ENCODE peak calls at places on chromosomes 7 and 10, in ten cellular contexts. One of them, this sample, is unnamed.
A peak's percentile ranks its signal among the peaks of the same experiment; 100 is the strongest.

GRCh38 chr7:66348959-66349358 is 143.8 kb downstream of the TPST1 start:
- DNase-seq in endodermal cell: no peak
- DNase-seq in lower lobe of right lung: no peak
- DNase-seq in MM.1S: no peak
- DNase-seq in lung: no peak
- DNase-seq in GM23338: no peak
- DNase-seq in astrocyte: no peak
- DNase-seq in tibial nerve: no peak
- DNase-seq in BJ: no peak
- DNase-seq in prostate gland: no peak
- DNase-seq in this sample: no peak

GRCh38 chr10:132188331-132188730 is 1.6 kb downstream of the DPYSL4 start:
- DNase-seq in endodermal cell: no peak
- DNase-seq in lower lobe of right lung: no peak
- DNase-seq in MM.1S: no peak
- DNase-seq in lung: no peak
- DNase-seq in GM23338: peak; percentile 18
- DNase-seq in astrocyte: no peak
- DNase-seq in tibial nerve: no peak
- DNase-seq in BJ: no peak
- DNase-seq in prostate gland: no peak
- DNase-seq in this sample: no peak

GRCh38 chr10:31620236-31621151 is 301.5 kb downstream of the ZEB1 start:
- DNase-seq in endodermal cell: peak; percentile 88
- DNase-seq in lower lobe of right lung: peak; percentile 51
- DNase-seq in MM.1S: no peak
- DNase-seq in lung: peak; percentile 45
- DNase-seq in GM23338: peak; percentile 80
- DNase-seq in astrocyte: peak; percentile 91
- DNase-seq in tibial nerve: peak; percentile 63
- DNase-seq in BJ: no peak
- DNase-seq in prostate gland: no peak
- DNase-seq in this sample: no peak

GRCh38 chr7:80916770-80917681 is 1.8 kb downstream of the SEMA3C start:
- DNase-seq in endodermal cell: no peak
- DNase-seq in lower lobe of right lung: no peak
- DNase-seq in MM.1S: no peak
- DNase-seq in lung: no peak
- DNase-seq in GM23338: peak; percentile 44
- DNase-seq in astrocyte: peak; percentile 91
- DNase-seq in tibial nerve: no peak
- DNase-seq in BJ: no peak
- DNase-seq in prostate gland: no peak
- DNase-seq in this sample: peak; percentile 56

GRCh38 chr7:90999989-91000979 is 263.9 kb upstream of the FZD1 start:
- DNase-seq in endodermal cell: no peak
- DNase-seq in lower lobe of right lung: no peak
- DNase-seq in MM.1S: no peak
- DNase-seq in lung: no peak
- DNase-seq in GM23338: no peak
- DNase-seq in astrocyte: peak; percentile 30
- DNase-seq in tibial nerve: no peak
- DNase-seq in BJ: peak; percentile 44
- DNase-seq in prostate gland: no peak
- DNase-seq in this sample: no peak

GRCh38 chr10:84160663-84161362 is 12.8 kb upstream of the GPR15LG start:
- DNase-seq in endodermal cell: no peak
- DNase-seq in lower lobe of right lung: no peak
- DNase-seq in MM.1S: no peak
- DNase-seq in lung: no peak
- DNase-seq in GM23338: peak; percentile 68
- DNase-seq in astrocyte: no peak
- DNase-seq in tibial nerve: no peak
- DNase-seq in BJ: no peak
- DNase-seq in prostate gland: no peak
- DNase-seq in this sample: no peak

GRCh38 chr7:44568771-44569560 is 4.7 kb downstream of the DDX56 start:
- DNase-seq in endodermal cell: peak; percentile 30
- DNase-seq in lower lobe of right lung: no peak
- DNase-seq in MM.1S: no peak
- DNase-seq in lung: no peak
- DNase-seq in GM23338: no peak
- DNase-seq in astrocyte: no peak
- DNase-seq in tibial nerve: no peak
- DNase-seq in BJ: no peak
- DNase-seq in prostate gland: no peak
- DNase-seq in this sample: no peak

GRCh38 chr7:27635728-27636127 is 27.0 kb downstream of the HIBADH start:
- DNase-seq in endodermal cell: no peak
- DNase-seq in lower lobe of right lung: no peak
- DNase-seq in MM.1S: no peak
- DNase-seq in lung: no peak
- DNase-seq in GM23338: no peak
- DNase-seq in astrocyte: no peak
- DNase-seq in tibial nerve: no peak
- DNase-seq in BJ: no peak
- DNase-seq in prostate gland: no peak
- DNase-seq in this sample: no peak

GRCh38 chr10:69801434-69802315 is at the start of gene COL13A1:
- DNase-seq in endodermal cell: peak; percentile 97
- DNase-seq in lower lobe of right lung: peak; percentile 55
- DNase-seq in MM.1S: no peak
- DNase-seq in lung: no peak
- DNase-seq in GM23338: peak; percentile 97
- DNase-seq in astrocyte: peak; percentile 68
- DNase-seq in tibial nerve: no peak
- DNase-seq in BJ: no peak
- DNase-seq in prostate gland: peak; percentile 27
- DNase-seq in this sample: no peak

GRCh38 chr10:76202777-76203176 is 771.4 kb downstream of the LRMDA start:
- DNase-seq in endodermal cell: no peak
- DNase-seq in lower lobe of right lung: no peak
- DNase-seq in MM.1S: no peak
- DNase-seq in lung: no peak
- DNase-seq in GM23338: no peak
- DNase-seq in astrocyte: peak; percentile 74
- DNase-seq in tibial nerve: no peak
- DNase-seq in BJ: peak; percentile 61
- DNase-seq in prostate gland: no peak
- DNase-seq in this sample: no peak

GRCh38 chr7:1946025-1946424 is 275.9 kb downstream of the ELFN1 start:
- DNase-seq in endodermal cell: no peak
- DNase-seq in lower lobe of right lung: peak; percentile 28
- DNase-seq in MM.1S: no peak
- DNase-seq in lung: no peak
- DNase-seq in GM23338: no peak
- DNase-seq in astrocyte: no peak
- DNase-seq in tibial nerve: no peak
- DNase-seq in BJ: no peak
- DNase-seq in prostate gland: no peak
- DNase-seq in this sample: no peak

GRCh38 chr7:13800694-13801448 is 188.6 kb downstream of the ETV1 start:
- DNase-seq in endodermal cell: no peak
- DNase-seq in lower lobe of right lung: no peak
- DNase-seq in MM.1S: no peak
- DNase-seq in lung: no peak
- DNase-seq in GM23338: peak; percentile 17
- DNase-seq in astrocyte: peak; percentile 93
- DNase-seq in tibial nerve: no peak
- DNase-seq in BJ: no peak
- DNase-seq in prostate gland: no peak
- DNase-seq in this sample: peak; percentile 49

GRCh38 chr7:75945297-75946168 is 30.6 kb downstream of the POR start:
- DNase-seq in endodermal cell: no peak
- DNase-seq in lower lobe of right lung: peak; percentile 68
- DNase-seq in MM.1S: no peak
- DNase-seq in lung: peak; percentile 78
- DNase-seq in GM23338: no peak
- DNase-seq in astrocyte: no peak
- DNase-seq in tibial nerve: no peak
- DNase-seq in BJ: no peak
- DNase-seq in prostate gland: no peak
- DNase-seq in this sample: no peak

GRCh38 chr10:86082556-86082955 is 284.0 kb downstream of the GRID1 start:
- DNase-seq in endodermal cell: no peak
- DNase-seq in lower lobe of right lung: no peak
- DNase-seq in MM.1S: no peak
- DNase-seq in lung: no peak
- DNase-seq in GM23338: no peak
- DNase-seq in astrocyte: no peak
- DNase-seq in tibial nerve: no peak
- DNase-seq in BJ: no peak
- DNase-seq in prostate gland: no peak
- DNase-seq in this sample: no peak

GRCh38 chr10:123044391-123044790 is 35.6 kb downstream of the ACADSB start:
- DNase-seq in endodermal cell: no peak
- DNase-seq in lower lobe of right lung: no peak
- DNase-seq in MM.1S: no peak
- DNase-seq in lung: no peak
- DNase-seq in GM23338: peak; percentile 37
- DNase-seq in astrocyte: no peak
- DNase-seq in tibial nerve: no peak
- DNase-seq in BJ: no peak
- DNase-seq in prostate gland: no peak
- DNase-seq in this sample: no peak

GRCh38 chr10:79137826-79138225 is 69.1 kb downstream of the ZMIZ1 start:
- DNase-seq in endodermal cell: no peak
- DNase-seq in lower lobe of right lung: no peak
- DNase-seq in MM.1S: peak; percentile 73
- DNase-seq in lung: no peak
- DNase-seq in GM23338: no peak
- DNase-seq in astrocyte: peak; percentile 68
- DNase-seq in tibial nerve: no peak
- DNase-seq in BJ: no peak
- DNase-seq in prostate gland: no peak
- DNase-seq in this sample: no peak

GRCh38 chr10:14660872-14661271 is 113.8 kb downstream of the FAM107B start:
- DNase-seq in endodermal cell: no peak
- DNase-seq in lower lobe of right lung: no peak
- DNase-seq in MM.1S: no peak
- DNase-seq in lung: no peak
- DNase-seq in GM23338: no peak
- DNase-seq in astrocyte: no peak
- DNase-seq in tibial nerve: no peak
- DNase-seq in BJ: no peak
- DNase-seq in prostate gland: no peak
- DNase-seq in this sample: no peak

GRCh38 chr10:121237718-121238117 is 360.5 kb downstream of the FGFR2 start:
- DNase-seq in endodermal cell: no peak
- DNase-seq in lower lobe of right lung: no peak
- DNase-seq in MM.1S: no peak
- DNase-seq in lung: no peak
- DNase-seq in GM23338: peak; percentile 27
- DNase-seq in astrocyte: no peak
- DNase-seq in tibial nerve: no peak
- DNase-seq in BJ: no peak
- DNase-seq in prostate gland: no peak
- DNase-seq in this sample: no peak
- TF ChIP-seq CTCF in endodermal cell: peak; percentile 67
- TF ChIP-seq CTCF in lower lobe of right lung: no peak
- TF ChIP-seq CTCF in MM.1S: peak; percentile 20
- TF ChIP-seq CTCF in lung: no peak
- TF ChIP-seq CTCF in GM23338: peak; percentile 54
- TF ChIP-seq CTCF in astrocyte: no peak
- TF ChIP-seq CTCF in tibial nerve: no peak
- TF ChIP-seq CTCF in BJ: no peak
- TF ChIP-seq CTCF in prostate gland: no peak
- TF ChIP-seq CTCF in this sample: no peak

GRCh38 chr7:130939285-130940095 is 205.5 kb upstream of the KLF14 start:
- DNase-seq in endodermal cell: no peak
- DNase-seq in lower lobe of right lung: no peak
- DNase-seq in MM.1S: no peak
- DNase-seq in lung: no peak
- DNase-seq in GM23338: no peak
- DNase-seq in astrocyte: no peak
- DNase-seq in tibial nerve: no peak
- DNase-seq in BJ: no peak
- DNase-seq in prostate gland: no peak
- DNase-seq in this sample: no peak
- H3K4me3 ChIP-seq in endodermal cell: no peak overlapping the region
- H3K4me3 ChIP-seq in lower lobe of right lung: no peak overlapping the region
- H3K4me3 ChIP-seq in MM.1S: no peak overlapping the region
- H3K4me3 ChIP-seq in lung: no peak overlapping the region
- H3K4me3 ChIP-seq in GM23338: no peak overlapping the region
- H3K4me3 ChIP-seq in astrocyte: peak overlapping the region; percentile 84
- H3K4me3 ChIP-seq in tibial nerve: peak overlapping the region; percentile 25
- H3K4me3 ChIP-seq in BJ: no peak overlapping the region
- H3K4me3 ChIP-seq in prostate gland: no peak overlapping the region
- H3K4me3 ChIP-seq in this sample: no peak overlapping the region

GRCh38 chr10:77827383-77827782 is 99.2 kb downstream of the DLG5 start:
- DNase-seq in endodermal cell: no peak
- DNase-seq in lower lobe of right lung: peak; percentile 6
- DNase-seq in MM.1S: no peak
- DNase-seq in lung: no peak
- DNase-seq in GM23338: no peak
- DNase-seq in astrocyte: no peak
- DNase-seq in tibial nerve: no peak
- DNase-seq in BJ: no peak
- DNase-seq in prostate gland: no peak
- DNase-seq in this sample: no peak

GRCh38 chr10:77824893-77825292 is 101.7 kb downstream of the DLG5 start:
- DNase-seq in endodermal cell: no peak
- DNase-seq in lower lobe of right lung: peak; percentile 20
- DNase-seq in MM.1S: no peak
- DNase-seq in lung: no peak
- DNase-seq in GM23338: no peak
- DNase-seq in astrocyte: no peak
- DNase-seq in tibial nerve: no peak
- DNase-seq in BJ: no peak
- DNase-seq in prostate gland: no peak
- DNase-seq in this sample: no peak

GRCh38 chr10:77825965-77826364 is 100.6 kb downstream of the DLG5 start:
- DNase-seq in endodermal cell: no peak
- DNase-seq in lower lobe of right lung: peak; percentile 2
- DNase-seq in MM.1S: no peak
- DNase-seq in lung: no peak
- DNase-seq in GM23338: peak; percentile 49
- DNase-seq in astrocyte: no peak
- DNase-seq in tibial nerve: no peak
- DNase-seq in BJ: no peak
- DNase-seq in prostate gland: no peak
- DNase-seq in this sample: no peak

GRCh38 chr10:77829356-77829755 is 97.2 kb downstream of the DLG5 start:
- DNase-seq in endodermal cell: no peak
- DNase-seq in lower lobe of right lung: no peak
- DNase-seq in MM.1S: no peak
- DNase-seq in lung: no peak
- DNase-seq in GM23338: no peak
- DNase-seq in astrocyte: no peak
- DNase-seq in tibial nerve: no peak
- DNase-seq in BJ: no peak
- DNase-seq in prostate gland: no peak
- DNase-seq in this sample: no peak

GRCh38 chr10:77828376-77828775 is 98.2 kb downstream of the DLG5 start:
- DNase-seq in endodermal cell: no peak
- DNase-seq in lower lobe of right lung: no peak
- DNase-seq in MM.1S: no peak
- DNase-seq in lung: no peak
- DNase-seq in GM23338: no peak
- DNase-seq in astrocyte: no peak
- DNase-seq in tibial nerve: no peak
- DNase-seq in BJ: no peak
- DNase-seq in prostate gland: no peak
- DNase-seq in this sample: no peak
- H3K36me3 ChIP-seq in endodermal cell: peaks cover 75% of the 10 kb centered on the region
- H3K36me3 ChIP-seq in lower lobe of right lung: peaks cover 63% of the 10 kb centered on the region
- H3K36me3 ChIP-seq in MM.1S: no peaks in the 10 kb centered on the region
- H3K36me3 ChIP-seq in lung: peaks cover 17% of the 10 kb centered on the region
- H3K36me3 ChIP-seq in GM23338: peaks cover 12% of the 10 kb centered on the region
- H3K36me3 ChIP-seq in astrocyte: peaks cover 24% of the 10 kb centered on the region
- H3K36me3 ChIP-seq in tibial nerve: no peaks in the 10 kb centered on the region
- H3K36me3 ChIP-seq in BJ: peaks cover 21% of the 10 kb centered on the region
- H3K36me3 ChIP-seq in prostate gland: peaks cover 11% of the 10 kb centered on the region
- H3K36me3 ChIP-seq in this sample: no peaks in the 10 kb centered on the region

GRCh38 chr7:8217200-8218068 is 44.5 kb downstream of the ICA1 start:
- DNase-seq in endodermal cell: no peak
- DNase-seq in lower lobe of right lung: no peak
- DNase-seq in MM.1S: peak; percentile 79
- DNase-seq in lung: no peak
- DNase-seq in GM23338: peak; percentile 88
- DNase-seq in astrocyte: peak; percentile 38
- DNase-seq in tibial nerve: no peak
- DNase-seq in BJ: peak; percentile 7
- DNase-seq in prostate gland: peak; percentile 68
- DNase-seq in this sample: peak; percentile 19
- TF ChIP-seq CTCF in endodermal cell: peak; percentile 83
- TF ChIP-seq CTCF in lower lobe of right lung: peak; percentile 72
- TF ChIP-seq CTCF in MM.1S: peak; percentile 68
- TF ChIP-seq CTCF in lung: peak; percentile 58
- TF ChIP-seq CTCF in GM23338: peak; percentile 85
- TF ChIP-seq CTCF in astrocyte: peak; percentile 66
- TF ChIP-seq CTCF in tibial nerve: peak; percentile 80
- TF ChIP-seq CTCF in BJ: peak; percentile 52
- TF ChIP-seq CTCF in prostate gland: peak; percentile 73
- TF ChIP-seq CTCF in this sample: peak; percentile 39

This sample was measured in kidney epithelial cell.